ENCODE peak calls at places on chromosomes 6 and 20, in seven cellular contexts. U is A549, S is SK-N-SH, V is H1, L is HepG2, N is IMR-90, R is GM12878. W is an unnamed sample.

GRCh38 chr20:41406896-41407444 is 40.4 kb upstream of the EMILIN3 start:
- DNase-seq in U (no peak), N (no peak), R (no peak), V (no peak), L (no peak), S (no peak), W (no peak)

GRCh38 chr20:35040090-35040489 is 52.5 kb downstream of the TRPC4AP start:
- DNase-seq in L (no peak), S (no peak), N (no peak), R (no peak), V (no peak), U (no peak), W (no peak)

GRCh38 chr6:26486358-26486757 is 13.7 kb upstream of the BTN1A1 start:
- DNase-seq in R (no peak), L (no peak), V (no peak), U (no peak), N (no peak), S (no peak), W (no peak)

GRCh38 chr6:11805259-11806053 is 26.9 kb upstream of the ADTRP start:
- DNase-seq in L (no peak), S (no peak), R (no peak), V (peak), U (no peak), N (no peak), W (peak)

GRCh38 chr6:71288228-71289038 is at the start of gene OGFRL1:
- DNase-seq in N (peak), U (peak), S (peak), L (peak), R (no peak), V (peak), W (no peak)

GRCh38 chr20:10047427-10047826 is 12.6 kb downstream of the ANKEF1 start:
- DNase-seq in N (peak), L (peak), S (peak), V (peak), U (peak), R (no peak), W (peak)

GRCh38 chr6:53322188-53323029 is 26.3 kb downstream of the ELOVL5 start:
- DNase-seq in L (no peak), S (no peak), U (no peak), N (peak), R (no peak), V (no peak), W (no peak)

GRCh38 chr6:72580281-72580940 is 41.5 kb upstream of the KCNQ5 start:
- DNase-seq in S (peak), L (peak), R (no peak), V (no peak), U (peak), N (peak), W (peak)

GRCh38 chr20:61819484-61819846 is 246.2 kb downstream of the TAF4 start:
- DNase-seq in U (no peak), L (no peak), R (no peak), S (no peak), V (no peak), N (no peak), W (no peak)

GRCh38 chr6:47473791-47474351 is 3.7 kb upstream of the CD2AP start:
- DNase-seq in L (no peak), R (no peak), N (no peak), U (no peak), S (no peak), V (no peak), W (no peak)

GRCh38 chr6:47477497-47478232 is at the start of gene CD2AP:
- DNase-seq in S (peak), R (peak), V (peak), U (peak), L (peak), N (peak), W (peak)

GRCh38 chr6:47476794-47477496 is 644 bp upstream of the CD2AP start:
- DNase-seq in S (no peak), N (no peak), V (no peak), L (peak), U (no peak), R (no peak), W (peak)

GRCh38 chr6:47478233-47479155 is 905 bp downstream of the CD2AP start:
- DNase-seq in L (peak), R (no peak), V (peak), N (peak), S (no peak), U (peak), W (peak)

DNA sequence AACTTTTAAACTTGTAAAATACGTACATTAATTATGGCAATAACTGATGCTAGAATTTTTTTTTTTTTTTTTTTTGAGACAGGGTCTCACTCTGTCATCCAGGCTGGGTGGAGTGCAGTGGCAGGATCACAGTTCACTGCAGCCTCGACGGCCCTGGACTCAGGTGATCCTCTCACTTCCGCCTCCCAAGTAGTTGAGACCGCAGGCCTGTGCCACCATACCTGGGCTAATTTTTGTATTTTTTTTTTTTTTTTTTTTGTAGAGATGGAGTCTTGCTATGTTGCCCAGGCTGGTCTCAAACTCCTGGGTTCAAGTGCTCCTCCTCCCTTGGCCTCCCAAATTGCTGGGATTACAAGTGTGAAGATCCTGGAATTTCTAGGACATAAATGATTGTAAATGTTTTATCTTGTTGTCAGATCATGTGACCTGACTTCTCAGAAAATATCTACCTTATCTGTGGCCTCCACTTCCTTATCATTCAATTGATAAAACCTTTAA is 2.2 kb upstream of the CD2AP start:
- DNase-seq in L (no peak), V (no peak), U (no peak), S (no peak), N (no peak), R (no peak), W (no peak)
- TF ChIP-seq RFX5 in L (no peak), V (no peak), U (no peak), S (no peak), N (no peak), R (no peak), W (no peak)

GRCh38 chr6:157460182-157460999 is 79.4 kb downstream of the ZDHHC14 start:
- DNase-seq in N (peak), S (no peak), R (no peak), U (no peak), L (no peak), V (no peak), W (no peak)

GRCh38 chr6:157462956-157463742 is 82.2 kb downstream of the ZDHHC14 start:
- DNase-seq in L (no peak), S (no peak), V (no peak), R (no peak), N (no peak), U (no peak), W (no peak)

GRCh38 chr6:157457787-157458186 is 76.8 kb downstream of the ZDHHC14 start:
- DNase-seq in N (no peak), S (no peak), V (no peak), L (no peak), R (no peak), U (no peak), W (no peak)

GRCh38 chr6:157459327-157459726 is 78.3 kb downstream of the ZDHHC14 start:
- DNase-seq in N (no peak), R (no peak), S (no peak), V (peak), U (no peak), L (no peak), W (peak)

GRCh38 chr6:157461000-157461915 is 80.3 kb downstream of the ZDHHC14 start:
- DNase-seq in R (peak), L (peak), N (peak), V (no peak), U (no peak), S (no peak), W (peak)
- TF ChIP-seq RFX5 in R (no peak), L (no peak), N (no peak), V (no peak), U (no peak), S (no peak), W (no peak)

DNA sequence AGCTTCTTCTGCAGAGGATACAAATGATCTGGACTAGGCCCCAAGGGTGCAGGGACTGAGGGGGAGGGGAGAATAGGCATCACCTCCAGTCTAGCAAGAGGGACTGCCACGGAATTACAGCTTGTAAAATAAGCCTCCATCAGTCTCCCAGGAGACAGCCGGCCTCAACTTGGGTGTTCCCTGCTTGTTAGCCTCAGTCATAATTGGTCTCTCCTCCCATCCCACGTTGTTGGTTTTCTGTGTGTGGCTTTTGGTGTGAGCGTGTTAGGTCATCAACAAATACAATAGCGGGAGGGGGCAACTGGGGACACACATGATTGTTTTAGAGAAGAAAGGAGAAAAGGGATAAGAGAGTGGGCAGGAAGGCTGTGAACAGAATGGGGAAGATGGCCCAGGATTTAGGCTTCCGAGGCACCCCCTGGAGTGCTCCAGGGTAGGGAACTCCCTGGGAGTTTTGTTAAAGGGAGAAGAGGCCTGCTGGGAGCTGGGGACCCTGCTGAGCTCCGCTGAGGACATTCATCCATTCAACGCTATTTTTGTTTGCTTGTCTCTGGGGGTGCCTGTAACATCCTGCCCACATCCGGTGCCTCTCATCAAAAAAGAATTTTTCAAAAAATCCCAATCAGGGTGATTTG is 9.2 kb downstream of the FOXA2 start:
- DNase-seq in R (no peak), L (peak), V (peak), S (no peak), U (peak), N (no peak), W (no peak)
- TF ChIP-seq RFX5 in R (no peak), L (no peak), V (no peak), S (no peak), U (no peak), N (no peak), W (no peak)

GRCh38 chr6:56529594-56530191 is 113.0 kb downstream of the DST start:
- DNase-seq in S (no peak), L (no peak), U (no peak), R (no peak), N (peak), V (no peak), W (no peak)
- TF ChIP-seq RFX5 in S (no peak), L (no peak), U (no peak), R (no peak), N (no peak), V (no peak), W (no peak)

GRCh38 chr6:140050232-140050995 is 676.0 kb upstream of the CITED2 start:
- DNase-seq in U (no peak), N (peak), V (no peak), R (no peak), S (peak), L (peak), W (no peak)
- TF ChIP-seq RFX5 in U (no peak), N (no peak), V (no peak), R (no peak), S (no peak), L (no peak), W (no peak)

GRCh38 chr6:164159061-164159460 is 744.5 kb downstream of the QKI start:
- DNase-seq in V (no peak), R (no peak), S (no peak), L (no peak), N (no peak), U (no peak), W (no peak)
- TF ChIP-seq RFX5 in V (no peak), R (no peak), S (no peak), L (no peak), N (no peak), U (no peak), W (no peak)

GRCh38 chr6:3284436-3284876 is 25.7 kb downstream of the PSMG4 start:
- DNase-seq in V (no peak), U (no peak), S (peak), R (no peak), N (no peak), L (no peak), W (no peak)
- TF ChIP-seq RFX5 in V (no peak), U (no peak), S (no peak), R (no peak), N (no peak), L (no peak), W (no peak)